ENCODE peak calls at places on chromosomes 2 and 18, in eight cellular contexts. A is fibroblast of pulmonary artery, Y is PC-9, L is IMR-90, J is Caco-2, X is astrocyte of the spinal cord, C is Panc1, O is uterus. G is an unnamed sample.

GRCh38 chr2:172113617-172114016 is 10.9 kb upstream of the DLX2 start:
- DNase-seq in X (peak; percentile 42), A (peak; percentile 67), J (no peak), Y (no peak), L (peak; percentile 65), O (no peak), C (no peak), G (peak; percentile 79)

GRCh38 chr2:231917280-231918088 is 8.7 kb downstream of the NPPC start:
- DNase-seq in Y (no peak), X (no peak), J (no peak), A (no peak), O (no peak), L (no peak), C (no peak), G (no peak)

GRCh38 chr2:195411219-195411687 is 245.8 kb upstream of the SLC39A10 start:
- DNase-seq in C (no peak), J (no peak), X (peak; percentile 90), Y (no peak), O (no peak), L (peak; percentile 69), A (peak; percentile 16), G (no peak)

GRCh38 chr2:188333751-188334524 is 42.3 kb downstream of the GULP1 start:
- DNase-seq in J (no peak), A (peak; percentile 24), Y (no peak), X (no peak), O (no peak), C (no peak), L (peak; percentile 39), G (no peak)

GRCh38 chr2:11827547-11827946 is 81.1 kb downstream of the LPIN1 start:
- DNase-seq in J (no peak), Y (no peak), L (no peak), C (no peak), X (no peak), O (no peak), A (no peak), G (no peak)

GRCh38 chr18:79452190-79452990 is 56.7 kb downstream of the NFATC1 start:
- DNase-seq in L (no peak), A (no peak), C (no peak), X (peak; percentile 37), O (no peak), J (no peak), Y (no peak), G (no peak)

GRCh38 chr2:23806665-23807064 is 120.3 kb downstream of the ATAD2B start:
- DNase-seq in L (no peak), X (no peak), J (no peak), A (no peak), C (no peak), Y (no peak), O (no peak), G (no peak)

GRCh38 chr2:39068757-39069515 is 51.9 kb downstream of the SOS1 start:
- DNase-seq in C (no peak), X (no peak), Y (no peak), O (no peak), L (peak; percentile 26), A (peak; percentile 3), J (no peak), G (peak; percentile 11)

GRCh38 chr2:218899147-218899546 is 18.5 kb downstream of the WNT10A start:
- DNase-seq in J (no peak), Y (no peak), A (no peak), O (no peak), C (no peak), X (no peak), L (no peak), G (no peak)

GRCh38 chr2:15230599-15231192 is 330.4 kb downstream of the NBAS start:
- DNase-seq in A (no peak), Y (no peak), J (no peak), L (no peak), X (no peak), C (no peak), O (no peak), G (no peak)

GRCh38 chr18:36212301-36212977 is 25.1 kb downstream of the MOCOS start:
- DNase-seq in A (peak; percentile 34), L (peak; percentile 12), J (no peak), C (no peak), X (no peak), Y (no peak), O (no peak), G (peak; percentile 55)

GRCh38 chr2:175605989-175606841 is 395.9 kb downstream of the LNPK start:
- DNase-seq in Y (no peak), J (peak; percentile 65), X (no peak), O (no peak), A (no peak), L (no peak), C (no peak), G (no peak)

DNA sequence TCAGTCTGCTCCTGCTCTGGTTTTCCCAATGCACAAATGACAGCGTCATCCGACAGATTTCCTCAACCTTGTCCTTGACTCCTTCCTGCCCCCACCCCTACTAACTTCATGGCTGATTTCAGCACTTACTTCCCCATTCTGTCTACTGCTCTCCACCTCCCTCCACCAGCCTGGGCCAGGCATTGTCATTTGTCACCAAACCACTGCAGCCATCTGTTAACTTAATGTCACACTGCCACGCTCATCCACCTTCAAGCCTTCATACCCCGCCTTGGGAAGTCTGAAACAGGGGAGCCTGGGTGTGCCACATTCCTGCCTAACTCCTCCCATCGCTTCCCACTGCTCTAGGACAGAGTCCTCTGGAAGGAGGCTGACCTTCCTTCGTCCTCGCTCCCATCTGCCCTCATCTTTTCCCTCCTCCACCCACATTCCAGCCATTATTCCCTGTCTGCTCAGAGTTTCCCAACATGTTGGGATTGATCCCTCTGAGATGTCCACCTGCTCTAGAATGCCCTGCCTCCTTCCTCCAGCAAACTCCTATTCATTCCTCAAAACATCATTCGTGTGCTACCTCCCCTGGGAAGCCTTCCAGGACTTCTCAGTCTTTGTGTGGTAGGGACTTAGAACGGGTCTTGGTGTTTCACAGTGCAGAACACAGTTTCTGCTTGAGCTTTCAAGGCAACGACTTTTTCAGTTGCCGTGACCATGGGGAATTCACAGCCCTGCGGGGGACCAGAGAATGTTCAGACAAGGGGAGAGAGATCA is 42.2 kb upstream of the SMAD7 start:
- DNase-seq in A (no peak), X (no peak), Y (peak; percentile 48), C (no peak), L (no peak), J (no peak), O (no peak), G (no peak)
- TF ChIP-seq CTCF in A (no peak), X (no peak), Y (no peak), C (no peak), L (no peak), J (no peak), O (no peak), G (no peak)

GRCh38 chr2:121541495-121541894 is 10.8 kb downstream of the RNU4ATAC start:
- DNase-seq in C (no peak), Y (no peak), A (no peak), J (no peak), O (no peak), X (no peak), L (no peak), G (no peak)

GRCh38 chr2:121536850-121537557 is 6.3 kb downstream of the RNU4ATAC start:
- DNase-seq in O (no peak), A (no peak), C (no peak), J (no peak), Y (no peak), L (no peak), X (no peak), G (no peak)

GRCh38 chr2:121545257-121545656 is 14.6 kb downstream of the RNU4ATAC start:
- DNase-seq in J (no peak), A (no peak), X (no peak), O (no peak), Y (no peak), L (no peak), C (no peak), G (no peak)

GRCh38 chr2:121536347-121536746 is 5.7 kb downstream of the RNU4ATAC start:
- DNase-seq in X (no peak), C (no peak), O (no peak), Y (no peak), A (no peak), J (no peak), L (no peak), G (no peak)

DNA sequence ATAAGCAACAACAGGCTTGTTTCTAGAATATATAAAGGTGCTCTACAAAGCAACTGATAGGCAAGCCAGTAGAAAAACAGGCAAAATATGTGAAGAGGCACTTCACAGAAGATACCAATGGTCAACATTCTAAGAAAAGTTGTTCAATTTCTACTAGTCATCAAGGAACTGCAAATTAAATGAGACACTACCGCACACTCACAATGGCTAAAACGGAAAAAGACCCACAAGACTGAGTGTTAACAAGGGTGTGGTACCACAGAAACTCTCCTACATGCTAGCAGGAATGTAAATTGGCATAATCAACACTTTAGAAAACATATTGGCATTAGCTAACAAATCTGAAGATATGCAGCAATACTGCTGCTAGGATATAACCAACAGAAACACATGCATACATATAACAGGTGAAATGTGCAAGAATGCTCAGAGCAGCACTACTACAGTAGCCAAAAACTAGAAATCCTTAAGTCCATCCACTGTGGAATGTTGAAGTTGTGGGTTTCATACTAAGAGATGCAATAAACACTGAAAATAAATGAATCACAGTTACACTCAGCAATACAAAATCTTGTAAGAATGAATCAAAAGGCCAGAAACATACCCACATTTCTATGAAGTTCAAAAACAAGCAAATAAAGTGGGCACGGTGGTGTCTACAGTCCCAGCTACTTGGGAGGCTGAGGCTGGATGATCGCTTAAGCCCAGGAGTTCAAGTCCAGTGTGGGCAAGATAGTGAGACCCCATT is 9.2 kb downstream of the RNU4ATAC start:
- DNase-seq in J (no peak), L (peak; percentile 32), X (no peak), C (no peak), O (no peak), Y (no peak), A (no peak), G (no peak)
- H3K4me3 ChIP-seq in J (no peak overlapping the region), L (no peak overlapping the region), X (no peak overlapping the region), C (no peak overlapping the region), O (no peak overlapping the region), Y (no peak overlapping the region), A (no peak overlapping the region), G (no peak overlapping the region)

GRCh38 chr2:178256382-178257053 is 62.2 kb downstream of the OSBPL6 start:
- DNase-seq in A (no peak), X (peak; percentile 33), L (peak; percentile 28), Y (no peak), O (no peak), J (no peak), C (no peak), G (peak; percentile 34)
- TF ChIP-seq CTCF in A (no peak), X (no peak), L (no peak), Y (no peak), O (no peak), J (no peak), C (no peak), G (no peak)

GRCh38 chr2:71333619-71334018 is 2.0 kb downstream of the ZNF638 start:
- DNase-seq in C (no peak), J (no peak), A (peak; percentile 18), L (no peak), O (no peak), Y (no peak), X (peak; percentile 5), G (no peak)

GRCh38 chr2:71339685-71340084 is 8.1 kb downstream of the ZNF638 start:
- DNase-seq in C (no peak), X (no peak), A (no peak), Y (no peak), J (no peak), O (no peak), L (no peak), G (no peak)

GRCh38 chr2:71337776-71338175 is 6.2 kb downstream of the ZNF638 start:
- DNase-seq in A (no peak), L (no peak), X (no peak), O (no peak), C (no peak), J (no peak), Y (no peak), G (no peak)

GRCh38 chr2:71336802-71337201 is 5.2 kb downstream of the ZNF638 start:
- DNase-seq in A (peak; percentile 24), X (no peak), L (peak; percentile 41), J (no peak), Y (no peak), O (peak; percentile 25), C (no peak), G (peak; percentile 46)

GRCh38 chr2:71336384-71336783 is 4.8 kb downstream of the ZNF638 start:
- DNase-seq in Y (no peak), O (no peak), X (no peak), J (no peak), L (no peak), C (no peak), A (no peak), G (no peak)
- H3K4me3 ChIP-seq in Y (no peak overlapping the region), O (no peak overlapping the region), X (no peak overlapping the region), J (no peak overlapping the region), L (no peak overlapping the region), C (no peak overlapping the region), A (no peak overlapping the region), G (no peak overlapping the region)